ENCODE peak calls at places on chromosomes 1 and 21, in nine cellular contexts. T is lower leg skin, P is epithelial cell of esophagus, Z is choroid plexus epithelial cell, M is A549, G is BJ, J is upper lobe of right lung, S is GM13976, X is B cell. F is an unnamed sample.

GRCh38 chr1:215375386-215375785 is 191.7 kb upstream of the KCTD3 start:
- DNase-seq in T (no peak), P (no peak), Z (no peak), M (no peak), G (no peak), J (no peak), S (no peak), X (no peak), F (no peak)

GRCh38 chr1:188669715-188670114 is 1807.9 kb downstream of the BRINP3 start:
- DNase-seq in T (no peak), P (peak; percentile 12), Z (no peak), M (no peak), G (no peak), J (no peak), S (no peak), X (no peak), F (no peak)

GRCh38 chr1:43206721-43207228 is 34.6 kb downstream of the CFAP57 start:
- DNase-seq in T (no peak), P (peak; percentile 94), Z (peak; percentile 96), M (peak; percentile 66), G (peak; percentile 97), J (peak; percentile 72), S (no peak), X (no peak), F (peak; percentile 91)

GRCh38 chr1:197859024-197859423 is 43.4 kb upstream of the C1orf53 start:
- DNase-seq in T (no peak), P (no peak), Z (no peak), M (no peak), G (no peak), J (no peak), S (no peak), X (no peak), F (no peak)

GRCh38 chr21:44295163-44295601 is 4.7 kb upstream of the PFKL start:
- DNase-seq in T (no peak), P (no peak), Z (peak; percentile 26), M (no peak), G (no peak), J (no peak), S (no peak), X (no peak), F (no peak)

GRCh38 chr1:99180915-99181314 is 83.4 kb upstream of the PLPPR4 start:
- DNase-seq in T (no peak), P (no peak), Z (no peak), M (no peak), G (no peak), J (no peak), S (no peak), X (no peak), F (no peak)

GRCh38 chr1:151326619-151327222 is 495 bp downstream of the PI4KB start:
- DNase-seq in T (peak; percentile 60), P (peak; percentile 52), Z (peak; percentile 61), M (peak; percentile 52), G (no peak), J (peak; percentile 75), S (peak; percentile 87), X (peak; percentile 62), F (no peak)

GRCh38 chr1:182977480-182977879 is 24.5 kb upstream of the SHCBP1L start:
- DNase-seq in T (no peak), P (peak; percentile 63), Z (peak; percentile 4), M (no peak), G (no peak), J (no peak), S (no peak), X (no peak), F (no peak)

GRCh38 chr1:48036693-48037386 is 39.7 kb upstream of the TRABD2B start:
- DNase-seq in T (no peak), P (peak; percentile 26), Z (peak; percentile 92), M (no peak), G (no peak), J (no peak), S (no peak), X (no peak), F (no peak)

GRCh38 chr1:174058639-174059038 is 36.5 kb upstream of the RC3H1 start:
- DNase-seq in T (no peak), P (no peak), Z (peak; percentile 7), M (no peak), G (no peak), J (no peak), S (no peak), X (no peak), F (no peak)

GRCh38 chr1:36223373-36223995 is 759 bp upstream of the THRAP3 start:
- DNase-seq in T (no peak), P (peak; percentile 43), Z (peak; percentile 89), M (peak; percentile 33), G (no peak), J (no peak), S (peak; percentile 76), X (peak; percentile 53), F (peak; percentile 52)

GRCh38 chr1:177525176-177525575 is 354.4 kb downstream of the BRINP2 start:
- DNase-seq in T (no peak), P (no peak), Z (no peak), M (no peak), G (no peak), J (no peak), S (no peak), X (no peak), F (no peak)

GRCh38 chr1:201538618-201539551 is at the start of gene NAV1:
- DNase-seq in T (peak; percentile 52), P (no peak), Z (no peak), M (peak; percentile 71), G (no peak), J (peak; percentile 77), S (no peak), X (no peak), F (no peak)

GRCh38 chr1:205519541-205520131 is 15.2 kb downstream of the CDK18 start:
- DNase-seq in T (no peak), P (no peak), Z (no peak), M (no peak), G (no peak), J (no peak), S (no peak), X (no peak), F (no peak)

GRCh38 chr1:206915085-206915735 is 6.5 kb downstream of the FCMR start:
- DNase-seq in T (no peak), P (no peak), Z (no peak), M (no peak), G (no peak), J (no peak), S (no peak), X (no peak), F (no peak)

GRCh38 chr1:208027861-208028260 is 116.9 kb upstream of the CD34 start:
- DNase-seq in T (no peak), P (no peak), Z (no peak), M (no peak), G (no peak), J (no peak), S (no peak), X (no peak), F (no peak)

GRCh38 chr1:67639336-67639735 is 45.7 kb upstream of the GADD45A start:
- DNase-seq in T (no peak), P (no peak), Z (no peak), M (no peak), G (no peak), J (no peak), S (no peak), X (no peak), F (no peak)

GRCh38 chr1:117370071-117370470 is 2.8 kb downstream of the MAN1A2 start:
- DNase-seq in T (no peak), P (no peak), Z (no peak), M (no peak), G (no peak), J (no peak), S (no peak), X (no peak), F (no peak)

DNA sequence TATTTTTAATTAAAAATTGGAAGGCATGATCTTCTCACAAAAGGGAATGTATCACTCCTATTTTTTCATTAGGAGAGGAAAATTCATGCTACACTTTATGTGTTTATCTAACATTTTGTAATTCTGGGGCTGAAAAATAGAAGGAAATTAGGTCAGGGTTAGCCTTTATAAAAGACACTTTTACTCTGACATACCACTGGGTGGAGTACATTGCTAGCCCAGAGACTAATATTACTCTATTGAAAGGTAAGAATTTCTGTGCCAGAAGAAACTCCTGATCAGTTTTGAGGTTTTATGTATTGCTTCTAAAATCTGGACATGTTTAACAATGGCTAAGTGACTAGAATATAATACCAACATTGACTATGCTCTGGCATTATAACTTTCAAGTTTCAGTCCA is 724.6 kb downstream of the USP25 start:
- DNase-seq in T (no peak), P (peak; percentile 14), Z (peak; percentile 58), M (no peak), G (no peak), J (no peak), S (no peak), X (no peak), F (no peak)
- TF ChIP-seq CTCF in T (no peak), P (peak; percentile 49), Z (peak; percentile 59), M (peak; percentile 31), G (peak; percentile 38), J (no peak), S (no peak), X (no peak), F (peak; percentile 43)

GRCh38 chr1:40449684-40450490 is at the start of gene ZFP69B:
- DNase-seq in T (peak; percentile 75), P (peak; percentile 86), Z (peak; percentile 93), M (peak; percentile 85), G (peak; percentile 43), J (peak; percentile 96), S (peak; percentile 96), X (peak; percentile 87), F (peak; percentile 54)
- TF ChIP-seq CTCF in T (no peak), P (no peak), Z (peak; percentile 15), M (no peak), G (no peak), J (peak; percentile 23), S (no peak), X (no peak), F (no peak)

GRCh38 chr21:14382835-14383595 is at the start of gene HSPA13:
- DNase-seq in T (peak; percentile 100), P (peak; percentile 100), Z (peak; percentile 100), M (peak; percentile 83), G (peak; percentile 99), J (peak; percentile 100), S (peak; percentile 93), X (peak; percentile 100), F (peak; percentile 98)
- TF ChIP-seq CTCF in T (no peak), P (no peak), Z (no peak), M (no peak), G (peak; percentile 10), J (no peak), S (no peak), X (no peak), F (no peak)

GRCh38 chr1:57026942-57027341 is 61.1 kb upstream of the C8B start:
- DNase-seq in T (no peak), P (no peak), Z (no peak), M (no peak), G (no peak), J (no peak), S (no peak), X (no peak), F (no peak)

GRCh38 chr1:57019240-57019805 is 53.5 kb upstream of the C8B start:
- DNase-seq in T (no peak), P (no peak), Z (no peak), M (no peak), G (no peak), J (no peak), S (no peak), X (no peak), F (no peak)

DNA sequence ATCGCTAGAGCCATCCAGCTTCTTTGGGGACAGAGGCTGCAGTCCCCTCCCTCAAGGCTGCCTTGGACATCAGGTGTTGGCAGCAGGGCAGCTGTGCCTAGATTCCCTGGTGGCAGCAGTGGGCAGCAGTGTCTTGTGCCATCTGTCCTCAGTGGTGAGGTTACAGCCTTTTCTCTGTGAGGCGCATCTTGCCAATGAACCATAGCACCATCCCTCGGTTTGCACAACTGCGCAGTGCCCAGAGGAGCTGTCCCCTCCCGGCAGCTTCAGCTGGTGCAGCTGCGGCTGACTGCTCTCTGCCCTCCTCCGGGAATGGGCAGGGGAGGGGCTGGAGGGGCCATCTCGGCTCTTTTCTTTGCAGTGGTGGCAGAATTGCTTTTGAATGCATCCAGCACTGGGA is 59.0 kb upstream of the C8B start:
- DNase-seq in T (no peak), P (no peak), Z (no peak), M (no peak), G (no peak), J (no peak), S (no peak), X (no peak), F (no peak)
- TF ChIP-seq CTCF in T (no peak), P (no peak), Z (no peak), M (no peak), G (no peak), J (no peak), S (no peak), X (no peak), F (no peak)

F was measured in AG09309.